ENCODE peak calls at places on chromosomes 13 and 19, in four cellular contexts. One of them, this sample, is unnamed.

GRCh38 chr19:28615966-28616365 is 597.0 kb downstream of the UQCRFS1 start:
- DNase-seq in SK-N-SH: no peak
- DNase-seq in H1: no peak
- DNase-seq in GM12878: no peak
- DNase-seq in this sample: peak

GRCh38 chr13:73422973-73423372 is 364.2 kb downstream of the KLF5 start:
- DNase-seq in SK-N-SH: no peak
- DNase-seq in GM12878: no peak
- DNase-seq in H1: no peak
- DNase-seq in this sample: no peak

GRCh38 chr13:97018029-97018819 is 23.9 kb upstream of the OXGR1 start:
- DNase-seq in SK-N-SH: peak
- DNase-seq in H1: peak
- DNase-seq in GM12878: no peak
- DNase-seq in this sample: peak

GRCh38 chr13:94344126-94344863 is 135.2 kb downstream of the DCT start:
- DNase-seq in H1: no peak
- DNase-seq in GM12878: no peak
- DNase-seq in SK-N-SH: no peak
- DNase-seq in this sample: no peak

GRCh38 chr19:11111117-11111770 is 22.0 kb downstream of the LDLR start:
- DNase-seq in SK-N-SH: no peak
- DNase-seq in H1: no peak
- DNase-seq in GM12878: no peak
- DNase-seq in this sample: no peak

GRCh38 chr19:15291089-15291488 is 41.2 kb downstream of the BRD4 start:
- DNase-seq in SK-N-SH: no peak
- DNase-seq in GM12878: no peak
- DNase-seq in H1: no peak
- DNase-seq in this sample: no peak

GRCh38 chr19:41431426-41432386 is 4.5 kb upstream of the B3GNT8 start:
- DNase-seq in GM12878: no peak
- DNase-seq in SK-N-SH: no peak
- DNase-seq in H1: no peak
- DNase-seq in this sample: no peak

GRCh38 chr13:101624210-101624922 is 171.9 kb downstream of the ITGBL1 start:
- DNase-seq in H1: no peak
- DNase-seq in GM12878: no peak
- DNase-seq in SK-N-SH: no peak
- DNase-seq in this sample: no peak

GRCh38 chr19:45927565-45928261 is 13.1 kb upstream of the NANOS2 start:
- DNase-seq in H1: peak
- DNase-seq in SK-N-SH: peak
- DNase-seq in GM12878: peak
- DNase-seq in this sample: peak

GRCh38 chr13:98541701-98542203 is 35.2 kb downstream of the STK24 start:
- DNase-seq in GM12878: no peak
- DNase-seq in H1: no peak
- DNase-seq in SK-N-SH: peak
- DNase-seq in this sample: no peak

GRCh38 chr19:29917911-29918310 is 24.1 kb upstream of the URI1 start:
- DNase-seq in SK-N-SH: no peak
- DNase-seq in H1: no peak
- DNase-seq in GM12878: no peak
- DNase-seq in this sample: no peak

GRCh38 chr13:101346942-101347728 is 69.2 kb downstream of the NALCN start:
- DNase-seq in H1: no peak
- DNase-seq in GM12878: no peak
- DNase-seq in SK-N-SH: no peak
- DNase-seq in this sample: no peak

GRCh38 chr13:67328895-67329294 is 98.8 kb upstream of the PCDH9 start:
- DNase-seq in SK-N-SH: no peak
- DNase-seq in GM12878: no peak
- DNase-seq in H1: no peak
- DNase-seq in this sample: no peak

GRCh38 chr19:5547881-5548280 is 19.9 kb downstream of the TINCR start:
- DNase-seq in H1: peak
- DNase-seq in SK-N-SH: peak
- DNase-seq in GM12878: no peak
- DNase-seq in this sample: peak

GRCh38 chr13:39665763-39666162 is 10.3 kb downstream of the COG6 start:
- DNase-seq in H1: no peak
- DNase-seq in SK-N-SH: no peak
- DNase-seq in GM12878: no peak
- DNase-seq in this sample: no peak

GRCh38 chr19:38229585-38230073 is 5.6 kb upstream of the DPF1 start:
- DNase-seq in SK-N-SH: peak
- DNase-seq in GM12878: no peak
- DNase-seq in H1: peak
- DNase-seq in this sample: peak

GRCh38 chr19:13748169-13748884 is 16.0 kb upstream of the MRI1 start:
- DNase-seq in H1: peak
- DNase-seq in GM12878: no peak
- DNase-seq in SK-N-SH: peak
- DNase-seq in this sample: no peak

GRCh38 chr13:44759222-44759721 is 183.1 kb upstream of the TSC22D1 start:
- DNase-seq in H1: no peak
- DNase-seq in GM12878: no peak
- DNase-seq in SK-N-SH: no peak
- DNase-seq in this sample: no peak

GRCh38 chr19:15550847-15551182 is 42.5 kb downstream of the CYP4F22 start:
- DNase-seq in SK-N-SH: no peak
- DNase-seq in GM12878: no peak
- DNase-seq in H1: no peak
- DNase-seq in this sample: peak

GRCh38 chr13:48579167-48579918 is 46.5 kb upstream of the RCBTB2 start:
- DNase-seq in SK-N-SH: no peak
- DNase-seq in H1: no peak
- DNase-seq in GM12878: peak
- DNase-seq in this sample: no peak

GRCh38 chr13:107649071-107649470 is 566.3 kb downstream of the LIG4 start:
- DNase-seq in GM12878: no peak
- DNase-seq in H1: no peak
- DNase-seq in SK-N-SH: no peak
- DNase-seq in this sample: no peak

GRCh38 chr19:16795731-16796130 is 33.5 kb upstream of the SIN3B start:
- DNase-seq in GM12878: no peak
- DNase-seq in H1: no peak
- DNase-seq in SK-N-SH: no peak
- DNase-seq in this sample: no peak

GRCh38 chr13:62626771-62627170 is 1211.1 kb upstream of the PCDH20 start:
- DNase-seq in GM12878: no peak
- DNase-seq in SK-N-SH: no peak
- DNase-seq in H1: peak
- DNase-seq in this sample: no peak

GRCh38 chr13:88068975-88069374 is 397.8 kb downstream of the SLITRK5 start:
- DNase-seq in GM12878: no peak
- DNase-seq in H1: peak
- DNase-seq in SK-N-SH: no peak
- DNase-seq in this sample: peak

GRCh38 chr13:87274209-87274819 is 396.9 kb upstream of the SLITRK5 start:
- DNase-seq in SK-N-SH: peak
- DNase-seq in H1: peak
- DNase-seq in GM12878: no peak
- DNase-seq in this sample: peak

GRCh38 chr19:21604941-21605548 is 99.6 kb downstream of the ZNF429 start:
- DNase-seq in H1: no peak
- DNase-seq in GM12878: no peak
- DNase-seq in SK-N-SH: no peak
- DNase-seq in this sample: no peak

GRCh38 chr19:39916851-39917396 is 17.5 kb downstream of the FCGBP start:
- DNase-seq in GM12878: no peak
- DNase-seq in H1: no peak
- DNase-seq in SK-N-SH: no peak
- DNase-seq in this sample: no peak

GRCh38 chr13:44768233-44768632 is 192.1 kb upstream of the TSC22D1 start:
- DNase-seq in H1: no peak
- DNase-seq in GM12878: peak
- DNase-seq in SK-N-SH: no peak
- DNase-seq in this sample: no peak

GRCh38 chr13:51822106-51822840 is 18.3 kb upstream of the DHRS12 start:
- DNase-seq in H1: no peak
- DNase-seq in GM12878: no peak
- DNase-seq in SK-N-SH: no peak
- DNase-seq in this sample: no peak

GRCh38 chr13:42835012-42835411 is 53.6 kb downstream of the FAM216B start:
- DNase-seq in H1: no peak
- DNase-seq in GM12878: no peak
- DNase-seq in SK-N-SH: no peak
- DNase-seq in this sample: no peak

GRCh38 chr19:58300620-58301019 is 4.6 kb upstream of the ERVK3-1 start:
- DNase-seq in H1: no peak
- DNase-seq in SK-N-SH: no peak
- DNase-seq in GM12878: no peak
- DNase-seq in this sample: no peak

GRCh38 chr13:30608364-30608763 is 9.4 kb upstream of the USPL1 start:
- DNase-seq in H1: no peak
- DNase-seq in SK-N-SH: no peak
- DNase-seq in GM12878: no peak
- DNase-seq in this sample: no peak

GRCh38 chr13:48161530-48162179 is 66.8 kb upstream of the MED4 start:
- DNase-seq in H1: no peak
- DNase-seq in SK-N-SH: no peak
- DNase-seq in GM12878: no peak
- DNase-seq in this sample: no peak

GRCh38 chr13:38957794-38958592 is 32.6 kb downstream of the STOML3 start:
- DNase-seq in GM12878: no peak
- DNase-seq in SK-N-SH: no peak
- DNase-seq in H1: no peak
- DNase-seq in this sample: no peak

GRCh38 chr13:40074338-40074737 is 418.9 kb downstream of the COG6 start:
- DNase-seq in GM12878: no peak
- DNase-seq in H1: no peak
- DNase-seq in SK-N-SH: no peak
- DNase-seq in this sample: no peak

GRCh38 chr13:58343081-58343480 is 711.5 kb downstream of the PCDH17 start:
- DNase-seq in GM12878: no peak
- DNase-seq in H1: no peak
- DNase-seq in SK-N-SH: no peak
- DNase-seq in this sample: no peak

GRCh38 chr19:46428278-46429141 is at the start of gene PNMA8C:
- DNase-seq in H1: peak
- DNase-seq in SK-N-SH: peak
- DNase-seq in GM12878: no peak
- DNase-seq in this sample: peak

GRCh38 chr19:15475611-15476010 is 3.7 kb downstream of the PGLYRP2 start:
- DNase-seq in GM12878: no peak
- DNase-seq in SK-N-SH: no peak
- DNase-seq in H1: no peak
- DNase-seq in this sample: no peak

GRCh38 chr19:20038358-20039202 is 725 bp downstream of the ZNF682 start:
- DNase-seq in GM12878: no peak
- DNase-seq in SK-N-SH: no peak
- DNase-seq in H1: no peak
- DNase-seq in this sample: no peak

GRCh38 chr13:50106559-50106958 is 91.3 kb downstream of the KCNRG start:
- DNase-seq in GM12878: no peak
- DNase-seq in H1: no peak
- DNase-seq in SK-N-SH: no peak
- DNase-seq in this sample: no peak
- TF ChIP-seq NRF1 in GM12878: no peak
- TF ChIP-seq NRF1 in H1: no peak
- TF ChIP-seq NRF1 in SK-N-SH: no peak
- TF ChIP-seq NRF1 in this sample: no peak

DNA sequence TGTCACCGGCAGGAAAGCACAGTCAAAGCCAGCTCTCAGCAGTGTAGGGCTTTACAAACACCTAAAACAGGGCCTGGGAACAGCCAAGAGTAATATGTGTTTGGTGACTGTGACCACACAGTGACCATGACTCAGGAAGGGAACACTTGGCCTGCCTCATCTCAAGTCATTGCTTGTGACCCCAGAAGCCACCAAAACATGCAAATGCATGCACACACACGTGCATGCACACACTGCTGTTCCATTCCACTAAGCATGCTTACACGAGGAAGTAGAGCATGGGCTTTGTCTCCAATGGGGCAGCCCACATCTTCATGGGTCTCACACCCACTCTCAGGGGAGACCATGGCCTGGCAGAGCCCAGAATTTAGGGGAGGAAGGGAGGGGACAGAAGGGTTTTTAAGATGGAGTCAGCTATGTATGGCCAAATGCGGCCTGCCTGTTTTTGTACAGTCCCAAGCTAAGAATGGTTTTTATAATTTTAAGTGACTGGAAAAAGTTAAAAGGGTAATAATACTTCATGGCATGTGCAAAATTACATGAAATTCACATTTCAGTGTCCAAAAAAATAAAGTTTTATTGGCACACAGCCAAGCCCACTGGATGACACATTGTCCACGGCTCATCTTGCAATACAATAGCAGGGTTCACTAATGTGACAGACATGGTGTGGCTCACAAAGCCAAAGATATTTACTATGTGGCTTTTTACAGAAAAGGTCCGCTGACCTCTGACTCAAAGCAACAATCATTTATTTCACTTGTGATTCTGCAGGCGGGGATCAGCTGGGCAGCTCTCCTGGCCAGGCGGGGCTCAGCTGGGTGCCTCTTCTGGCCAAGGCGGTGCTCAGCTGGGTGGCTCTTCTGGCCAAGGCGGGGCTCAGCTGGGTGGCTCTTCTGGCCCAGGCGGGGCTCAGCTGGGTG is 17.3 kb downstream of the ZFR2 start:
- DNase-seq in GM12878: no peak
- DNase-seq in SK-N-SH: no peak
- DNase-seq in H1: no peak
- DNase-seq in this sample: no peak
- TF ChIP-seq NRF1 in GM12878: no peak
- TF ChIP-seq NRF1 in SK-N-SH: no peak
- TF ChIP-seq NRF1 in H1: no peak
- TF ChIP-seq NRF1 in this sample: no peak

GRCh38 chr19:52946322-52947310 is 16.1 kb downstream of the ZNF816 start:
- DNase-seq in SK-N-SH: peak
- DNase-seq in H1: peak
- DNase-seq in GM12878: no peak
- DNase-seq in this sample: peak
- TF ChIP-seq NRF1 in SK-N-SH: no peak
- TF ChIP-seq NRF1 in H1: no peak
- TF ChIP-seq NRF1 in GM12878: no peak
- TF ChIP-seq NRF1 in this sample: no peak

DNA sequence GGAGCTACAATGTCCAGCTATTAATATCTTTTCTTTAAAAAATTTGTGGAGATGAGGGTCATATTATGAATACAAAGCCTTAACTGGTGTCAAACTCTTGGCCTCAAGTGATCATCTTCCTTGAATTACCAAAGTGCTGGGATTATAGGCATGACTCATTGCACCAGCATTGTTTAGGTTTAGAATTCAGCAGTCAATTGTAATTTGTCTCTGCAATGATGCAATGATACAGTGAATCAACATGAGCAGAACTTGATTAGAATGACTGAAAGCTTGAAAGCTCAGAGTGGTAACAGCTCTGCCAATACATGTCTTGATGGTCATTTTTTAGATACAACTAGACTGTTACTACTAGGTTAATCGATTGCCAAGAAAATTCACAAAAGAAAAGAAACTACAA is 752.8 kb upstream of the MIR17HG start:
- DNase-seq in H1: no peak
- DNase-seq in GM12878: no peak
- DNase-seq in SK-N-SH: no peak
- DNase-seq in this sample: no peak
- TF ChIP-seq NRF1 in H1: no peak
- TF ChIP-seq NRF1 in GM12878: no peak
- TF ChIP-seq NRF1 in SK-N-SH: no peak
- TF ChIP-seq NRF1 in this sample: no peak

This sample was measured in K562.